ENCODE peak calls at places on chromosome 16, in six cellular contexts. M, W, E, U, O and Q are unnamed samples.

GRCh38 chr16:4915226-4915761 is 21.7 kb downstream of the PPL start:
- DNase-seq in M (no peak), W (no peak), E (no peak), U (no peak), O (peak; percentile 46), Q (peak; percentile 82)

GRCh38 chr16:66427871-66428681 is 981 bp downstream of the BEAN1 start:
- DNase-seq in M (no peak), W (no peak), E (no peak), U (no peak), O (no peak), Q (no peak)

GRCh38 chr16:29148867-29149272 is 164.0 kb downstream of the LAT start:
- DNase-seq in M (no peak), W (no peak), E (peak; percentile 45), U (no peak), O (no peak), Q (no peak)

GRCh38 chr16:1048442-1049112 is 24.0 kb upstream of the SSTR5 start:
- DNase-seq in M (peak; percentile 83), W (no peak), E (no peak), U (peak; percentile 27), O (no peak), Q (no peak)

GRCh38 chr16:88781140-88782077 is 3.6 kb downstream of the PIEZO1 start:
- DNase-seq in M (no peak), W (no peak), E (peak; percentile 62), U (no peak), O (no peak), Q (no peak)

GRCh38 chr16:2854700-2855309 is 3.2 kb downstream of the PRSS22 start:
- DNase-seq in M (no peak), W (no peak), E (no peak), U (no peak), O (no peak), Q (no peak)

GRCh38 chr16:30628628-30629342 is 18.6 kb upstream of the ZNF689 start:
- DNase-seq in M (peak; percentile 90), W (peak; percentile 68), E (peak; percentile 88), U (peak; percentile 91), O (no peak), Q (peak; percentile 57)

GRCh38 chr16:78593352-78593751 is 493.9 kb downstream of the WWOX start:
- DNase-seq in M (no peak), W (no peak), E (no peak), U (no peak), O (no peak), Q (no peak)

GRCh38 chr16:75252946-75253911 is 1.8 kb upstream of the BCAR1 start:
- DNase-seq in M (no peak), W (no peak), E (no peak), U (no peak), O (no peak), Q (no peak)

GRCh38 chr16:64455275-64455674 is 666.6 kb downstream of the CDH11 start:
- DNase-seq in M (no peak), W (no peak), E (no peak), U (no peak), O (no peak), Q (no peak)

GRCh38 chr16:85227924-85228462 is 115.7 kb upstream of the CIBAR2 start:
- DNase-seq in M (peak; percentile 72), W (no peak), E (no peak), U (no peak), O (no peak), Q (no peak)

GRCh38 chr16:56950881-56951771 is 10.6 kb upstream of the CETP start:
- DNase-seq in M (peak; percentile 72), W (no peak), E (peak; percentile 53), U (peak; percentile 72), O (no peak), Q (no peak)

GRCh38 chr16:16025214-16025968 is 76.0 kb downstream of the ABCC1 start:
- DNase-seq in M (no peak), W (peak; percentile 40), E (peak; percentile 60), U (no peak), O (no peak), Q (peak; percentile 94)

GRCh38 chr16:24511801-24512200 is 27.6 kb upstream of the RBBP6 start:
- DNase-seq in M (no peak), W (no peak), E (no peak), U (no peak), O (no peak), Q (no peak)

GRCh38 chr16:66569827-66570405 is 3.7 kb downstream of the CMTM1 start:
- DNase-seq in M (no peak), W (no peak), E (no peak), U (no peak), O (no peak), Q (no peak)

GRCh38 chr16:31458073-31458834 is 1.0 kb upstream of the ARMC5 start:
- DNase-seq in M (no peak), W (peak; percentile 59), E (peak; percentile 51), U (peak; percentile 56), O (no peak), Q (no peak)

GRCh38 chr16:79182618-79183017 is 417.9 kb downstream of the MAF start:
- DNase-seq in M (no peak), W (no peak), E (no peak), U (no peak), O (no peak), Q (no peak)

GRCh38 chr16:81632392-81633146 is 146.5 kb upstream of the PLCG2 start:
- DNase-seq in M (no peak), W (peak; percentile 70), E (no peak), U (no peak), O (no peak), Q (no peak)

GRCh38 chr16:31141489-31142108 is 6.1 kb upstream of the PRSS8 start:
- DNase-seq in M (peak; percentile 25), W (peak; percentile 59), E (no peak), U (peak; percentile 60), O (peak; percentile 54), Q (no peak)

GRCh38 chr16:73713817-73714495 is 582.7 kb upstream of the PSMD7 start:
- DNase-seq in M (peak; percentile 51), W (no peak), E (peak; percentile 24), U (no peak), O (no peak), Q (no peak)

GRCh38 chr16:83669456-83669855 is 138.3 kb upstream of the HSBP1 start:
- DNase-seq in M (no peak), W (no peak), E (no peak), U (no peak), O (no peak), Q (no peak)

GRCh38 chr16:75113046-75113491 is 3.5 kb downstream of the LDHD start:
- DNase-seq in M (no peak), W (no peak), E (no peak), U (no peak), O (no peak), Q (no peak)

GRCh38 chr16:67396159-67396774 is 3.0 kb upstream of the TPPP3 start:
- DNase-seq in M (peak; percentile 43), W (peak; percentile 69), E (peak; percentile 73), U (peak; percentile 87), O (no peak), Q (no peak)

GRCh38 chr16:77611386-77611785 is 110.9 kb upstream of the NUDT7 start:
- DNase-seq in M (no peak), W (no peak), E (no peak), U (no peak), O (no peak), Q (no peak)

GRCh38 chr16:84413605-84414004 is 45.3 kb downstream of the ATP2C2 start:
- DNase-seq in M (no peak), W (no peak), E (no peak), U (no peak), O (no peak), Q (no peak)

GRCh38 chr16:67660564-67661028 is at the start of gene PARD6A:
- DNase-seq in M (peak; percentile 94), W (peak; percentile 90), E (peak; percentile 95), U (peak; percentile 89), O (peak; percentile 40), Q (peak; percentile 84)

GRCh38 chr16:36336-36984 is 16.9 kb downstream of the POLR3K start:
- DNase-seq in M (no peak), W (no peak), E (no peak), U (no peak), O (no peak), Q (no peak)

GRCh38 chr16:3999479-3999868 is 116.8 kb downstream of the ADCY9 start:
- DNase-seq in M (peak; percentile 50), W (no peak), E (peak; percentile 45), U (no peak), O (no peak), Q (no peak)

GRCh38 chr16:8814095-8814806 is 16.6 kb downstream of the PMM2 start:
- DNase-seq in M (no peak), W (no peak), E (no peak), U (no peak), O (no peak), Q (no peak)

GRCh38 chr16:84041421-84041820 is 1.2 kb downstream of the SLC38A8 start:
- DNase-seq in M (no peak), W (no peak), E (no peak), U (no peak), O (no peak), Q (no peak)

GRCh38 chr16:66030036-66030435 is 336.5 kb upstream of the CDH5 start:
- DNase-seq in M (no peak), W (no peak), E (no peak), U (no peak), O (no peak), Q (peak; percentile 56)

GRCh38 chr16:87762071-87762571 is 3.7 kb downstream of the KLHDC4 start:
- DNase-seq in M (no peak), W (no peak), E (no peak), U (no peak), O (no peak), Q (no peak)

GRCh38 chr16:70460737-70461261 is 6.4 kb downstream of the FCSK start:
- DNase-seq in M (no peak), W (no peak), E (no peak), U (no peak), O (no peak), Q (no peak)

GRCh38 chr16:56269276-56269675 is 78.0 kb downstream of the GNAO1 start:
- DNase-seq in M (no peak), W (no peak), E (no peak), U (no peak), O (no peak), Q (no peak)